ENCODE peak calls at places on chromosome 19, in nine cellular contexts. O is RPMI7951; W is NCI-H1417; L is OCI-LY7; P is HTR-8/SVneo; H is NCI-H510A treated with DMSO at 0.1 percent for 48 hours; I is cardiac muscle cell; A is hippocampal formation; J is CD8-positive, alpha-beta memory T cell. N is an unnamed sample.

GRCh38 chr19:42252365-42253244 is 2.3 kb downstream of the ERF start:
- DNase-seq in H (no peak), W (no peak), P (no peak), A (peak), L (no peak), O (peak), I (peak), J (no peak), N (peak)

GRCh38 chr19:5934002-5934401 is 19.9 kb downstream of the CAPS start:
- DNase-seq in H (no peak), L (no peak), I (no peak), A (no peak), W (no peak), O (no peak), P (no peak), J (no peak), N (no peak)

GRCh38 chr19:13163609-13164364 is 13.6 kb downstream of the IER2 start:
- DNase-seq in J (no peak), W (peak), P (peak), I (peak), L (peak), A (no peak), O (peak), H (peak), N (peak)

GRCh38 chr19:48999481-49000325 is 6.0 kb downstream of the RUVBL2 start:
- DNase-seq in A (no peak), P (peak), W (no peak), O (peak), H (no peak), J (peak), L (peak), I (peak), N (peak)

GRCh38 chr19:571127-571974 is 1.0 kb upstream of the BSG start:
- DNase-seq in J (peak), P (no peak), O (peak), H (peak), I (peak), L (peak), W (peak), A (no peak), N (peak)

GRCh38 chr19:29269641-29270040 is 56.7 kb upstream of the UQCRFS1 start:
- DNase-seq in L (no peak), P (no peak), A (no peak), J (no peak), O (no peak), H (no peak), W (no peak), I (peak), N (no peak)

GRCh38 chr19:58317481-58318072 is 9.2 kb upstream of the ZSCAN22 start:
- DNase-seq in P (no peak), A (no peak), J (no peak), I (peak), W (no peak), H (no peak), O (peak), L (peak), N (peak)

GRCh38 chr19:46859637-46860124 is 1.1 kb upstream of the ARHGAP35 start:
- DNase-seq in L (no peak), W (no peak), O (peak), H (peak), I (no peak), A (no peak), P (no peak), J (no peak), N (no peak)

GRCh38 chr19:48342841-48343540 is 17.6 kb downstream of the EMP3 start:
- DNase-seq in A (no peak), P (no peak), L (no peak), W (no peak), I (no peak), J (no peak), O (peak), H (no peak), N (peak)

GRCh38 chr19:17348700-17349099 is 11.3 kb downstream of the GTPBP3 start:
- DNase-seq in O (peak), I (no peak), W (peak), P (peak), L (no peak), H (no peak), J (no peak), A (no peak), N (peak)

GRCh38 chr19:51000981-51001380 is 423 bp downstream of the KLK8 start:
- DNase-seq in W (no peak), J (no peak), P (no peak), A (no peak), H (no peak), O (no peak), L (no peak), I (no peak), N (no peak)

GRCh38 chr19:47102561-47103135 is 10.9 kb downstream of the ZC3H4 start:
- DNase-seq in I (no peak), O (no peak), P (no peak), A (no peak), W (no peak), J (no peak), L (no peak), H (no peak), N (no peak)

GRCh38 chr19:19403373-19403901 is 2.0 kb upstream of the GATAD2A start:
- DNase-seq in W (peak), A (no peak), O (peak), L (no peak), P (peak), H (no peak), J (no peak), I (no peak), N (peak)

GRCh38 chr19:1089891-1090290 is 5.3 kb downstream of the POLR2E start:
- DNase-seq in P (no peak), O (no peak), H (no peak), J (peak), A (no peak), I (no peak), L (peak), W (no peak), N (no peak)

GRCh38 chr19:32129141-32129540 is 216.3 kb upstream of the ZNF507 start:
- DNase-seq in W (no peak), A (no peak), P (no peak), I (no peak), L (no peak), H (no peak), O (no peak), J (no peak), N (no peak)

GRCh38 chr19:58325623-58326022 is 1.2 kb upstream of the ZSCAN22 start:
- DNase-seq in A (no peak), L (no peak), W (peak), H (no peak), O (peak), P (no peak), J (no peak), I (no peak), N (peak)

GRCh38 chr19:39544201-39544903 is 4.4 kb upstream of the EID2 start:
- DNase-seq in W (no peak), J (no peak), A (no peak), O (peak), I (no peak), P (no peak), L (no peak), H (no peak), N (peak)

GRCh38 chr19:3710265-3710812 is 2.2 kb downstream of the TJP3 start:
- DNase-seq in W (peak), L (no peak), H (peak), I (peak), J (no peak), O (peak), A (peak), P (no peak), N (peak)

GRCh38 chr19:47473336-47473735 is 1.6 kb upstream of the SLC8A2 start:
- DNase-seq in P (no peak), O (no peak), W (no peak), J (no peak), L (no peak), H (no peak), A (no peak), I (no peak), N (no peak)

GRCh38 chr19:15445227-15445605 is 4.5 kb downstream of the WIZ start:
- DNase-seq in L (no peak), H (no peak), A (no peak), I (no peak), W (no peak), O (no peak), P (no peak), J (no peak), N (no peak)

GRCh38 chr19:8254286-8255001 is 45.3 kb downstream of the CERS4 start:
- DNase-seq in P (no peak), H (no peak), O (no peak), I (no peak), A (no peak), L (no peak), J (no peak), W (no peak), N (no peak)

GRCh38 chr19:38841787-38842438 is 7.9 kb downstream of the HNRNPL start:
- DNase-seq in A (no peak), W (no peak), P (no peak), O (no peak), H (no peak), J (peak), I (no peak), L (no peak), N (no peak)

GRCh38 chr19:15672580-15673175 is at the start of gene CYP4F12:
- DNase-seq in P (no peak), A (no peak), H (no peak), O (peak), J (no peak), I (no peak), W (no peak), L (no peak), N (peak)

GRCh38 chr19:2080336-2080988 is 15.7 kb downstream of the MOB3A start:
- DNase-seq in O (no peak), L (no peak), P (no peak), W (no peak), H (no peak), J (no peak), A (no peak), I (no peak), N (no peak)

GRCh38 chr19:39759457-39760184 is 19.0 kb upstream of the LEUTX start:
- DNase-seq in H (no peak), O (no peak), A (no peak), P (no peak), J (no peak), L (no peak), W (no peak), I (no peak), N (no peak)

GRCh38 chr19:55146648-55147218 is 2.3 kb downstream of the TNNT1 start:
- DNase-seq in H (peak), O (peak), A (no peak), I (peak), L (peak), J (no peak), P (peak), W (peak), N (no peak)

GRCh38 chr19:15187026-15188007 is 13.5 kb downstream of the NOTCH3 start:
- DNase-seq in J (no peak), P (no peak), A (no peak), I (no peak), O (no peak), L (peak), H (no peak), W (no peak), N (no peak)